ENCODE peak calls at places on chromosome 19, in ten cellular contexts. K, Z, N, H, U, V, O, F, W and C are unnamed samples.

GRCh38 chr19:45423589-45424190 is at the start of gene ERCC1:
- DNase-seq in K (peak), Z (peak), N (peak), H (peak), U (peak), V (peak), O (peak), F (peak), W (no peak), C (peak)

GRCh38 chr19:41521860-41522555 is 54.0 kb upstream of the CEACAM21 start:
- DNase-seq in K (no peak), Z (no peak), N (peak), H (peak), U (no peak), V (peak), O (no peak), F (peak), W (peak), C (peak)

GRCh38 chr19:14102756-14103155 is 12.2 kb upstream of the SAMD1 start:
- DNase-seq in K (no peak), Z (no peak), N (no peak), H (no peak), U (no peak), V (no peak), O (no peak), F (no peak), W (no peak), C (no peak)

GRCh38 chr19:51372649-51373504 is at the start of gene NKG7:
- DNase-seq in K (no peak), Z (no peak), N (peak), H (no peak), U (no peak), V (peak), O (no peak), F (no peak), W (peak), C (no peak)

GRCh38 chr19:17125052-17125727 is 49.6 kb downstream of the MYO9B start:
- DNase-seq in K (peak), Z (peak), N (no peak), H (no peak), U (peak), V (peak), O (no peak), F (no peak), W (no peak), C (no peak)

GRCh38 chr19:51259348-51260245 is 8.7 kb downstream of the SIGLECL1 start:
- DNase-seq in K (peak), Z (peak), N (no peak), H (peak), U (peak), V (peak), O (no peak), F (peak), W (no peak), C (peak)

GRCh38 chr19:18515959-18516358 is 5.9 kb downstream of the ELL start:
- DNase-seq in K (no peak), Z (no peak), N (no peak), H (no peak), U (no peak), V (no peak), O (no peak), F (no peak), W (no peak), C (no peak)

GRCh38 chr19:34075661-34076091 is 96.6 kb upstream of the LSM14A start:
- DNase-seq in K (peak), Z (peak), N (no peak), H (no peak), U (no peak), V (no peak), O (no peak), F (no peak), W (no peak), C (no peak)

GRCh38 chr19:41373993-41374392 is 2.3 kb upstream of the TMEM91 start:
- DNase-seq in K (peak), Z (peak), N (no peak), H (peak), U (no peak), V (no peak), O (no peak), F (no peak), W (no peak), C (peak)